ENCODE peak calls at places on chromosomes 2 and 18, in eight cellular contexts. X is HCT116, Z is GM12878, P is transverse colon, V is endothelial cell of umbilical vein, H is HL-60, Y is spleen, O is prostate gland. E is an unnamed sample.
A peak's percentile ranks its signal among the peaks of the same experiment; 100 is the strongest.

GRCh38 chr2:235940330-235940729 is 227.9 kb downstream of the GBX2 start:
- DNase-seq in X (no peak), Z (no peak), Y (peak; percentile 58), O (no peak), P (peak; percentile 21), V (no peak), H (no peak), E (no peak)

GRCh38 chr18:23977709-23978483 is 36.7 kb upstream of the TTC39C start:
- DNase-seq in V (no peak), Z (no peak), P (no peak), Y (no peak), H (no peak), X (no peak), O (no peak), E (no peak)

GRCh38 chr2:127701651-127702394 is 526 bp downstream of the SFT2D3 start:
- DNase-seq in Y (peak; percentile 97), O (peak; percentile 46), Z (peak; percentile 36), P (peak; percentile 85), V (peak; percentile 80), H (peak; percentile 61), X (peak; percentile 16), E (peak; percentile 64)

GRCh38 chr2:223900066-223900465 is 45.1 kb downstream of the WDFY1 start:
- DNase-seq in Y (no peak), V (no peak), X (no peak), Z (no peak), O (no peak), P (no peak), H (no peak), E (no peak)

GRCh38 chr2:48530033-48530804 is at the start of gene STON1:
- DNase-seq in V (peak; percentile 38), P (peak; percentile 39), O (peak; percentile 71), X (no peak), H (no peak), Y (peak; percentile 84), Z (no peak), E (peak; percentile 38)

GRCh38 chr18:62603979-62604378 is 81.2 kb downstream of the ZCCHC2 start:
- DNase-seq in H (no peak), O (no peak), Z (no peak), X (no peak), V (no peak), Y (no peak), P (no peak), E (no peak)

GRCh38 chr2:70188460-70188859 is 2.4 kb downstream of the C2orf42 start:
- DNase-seq in X (no peak), H (no peak), V (no peak), O (no peak), Z (no peak), P (no peak), Y (no peak), E (no peak)

GRCh38 chr18:14917311-14917710 is 169.3 kb downstream of the ANKRD30B start:
- DNase-seq in H (no peak), X (no peak), Z (no peak), V (no peak), Y (no peak), P (no peak), O (no peak), E (no peak)

GRCh38 chr2:197628043-197628500 is 47.3 kb downstream of the RFTN2 start:
- DNase-seq in X (no peak), Y (no peak), V (peak; percentile 9), H (no peak), O (no peak), P (no peak), Z (peak; percentile 79), E (no peak)

GRCh38 chr2:18788590-18788989 is 199.2 kb upstream of the NT5C1B start:
- DNase-seq in Y (no peak), X (no peak), O (no peak), V (peak; percentile 35), P (no peak), Z (no peak), H (no peak), E (no peak)

GRCh38 chr2:38308821-38309220 is 68.3 kb downstream of the ATL2 start:
- DNase-seq in V (no peak), X (no peak), P (no peak), Z (no peak), Y (no peak), O (no peak), H (no peak), E (no peak)

GRCh38 chr18:74114206-74114605 is 33.4 kb downstream of the FBXO15 start:
- DNase-seq in H (no peak), O (no peak), V (no peak), Z (no peak), X (no peak), Y (no peak), P (no peak), E (no peak)

GRCh38 chr2:65256088-65256487 is 28.5 kb downstream of the ACTR2 start:
- DNase-seq in P (no peak), Z (no peak), X (no peak), V (no peak), H (no peak), Y (no peak), O (no peak), E (no peak)

GRCh38 chr2:27427863-27428212 is 593 bp upstream of the NRBP1 start:
- DNase-seq in O (no peak), P (no peak), Z (no peak), H (no peak), V (no peak), X (no peak), Y (no peak), E (no peak)

GRCh38 chr2:27428978-27429541 is 629 bp downstream of the NRBP1 start:
- DNase-seq in Y (peak; percentile 97), X (peak; percentile 64), H (peak; percentile 66), Z (no peak), O (peak; percentile 75), V (peak; percentile 90), P (peak; percentile 89), E (peak; percentile 75)

GRCh38 chr2:27431395-27431794 is 3.0 kb downstream of the NRBP1 start:
- DNase-seq in Y (no peak), X (no peak), V (peak; percentile 64), O (no peak), H (no peak), Z (no peak), P (no peak), E (no peak)

GRCh38 chr2:27422958-27423357 is 5.5 kb upstream of the NRBP1 start:
- DNase-seq in V (no peak), X (no peak), P (no peak), H (no peak), Z (no peak), Y (no peak), O (no peak), E (no peak)

DNA sequence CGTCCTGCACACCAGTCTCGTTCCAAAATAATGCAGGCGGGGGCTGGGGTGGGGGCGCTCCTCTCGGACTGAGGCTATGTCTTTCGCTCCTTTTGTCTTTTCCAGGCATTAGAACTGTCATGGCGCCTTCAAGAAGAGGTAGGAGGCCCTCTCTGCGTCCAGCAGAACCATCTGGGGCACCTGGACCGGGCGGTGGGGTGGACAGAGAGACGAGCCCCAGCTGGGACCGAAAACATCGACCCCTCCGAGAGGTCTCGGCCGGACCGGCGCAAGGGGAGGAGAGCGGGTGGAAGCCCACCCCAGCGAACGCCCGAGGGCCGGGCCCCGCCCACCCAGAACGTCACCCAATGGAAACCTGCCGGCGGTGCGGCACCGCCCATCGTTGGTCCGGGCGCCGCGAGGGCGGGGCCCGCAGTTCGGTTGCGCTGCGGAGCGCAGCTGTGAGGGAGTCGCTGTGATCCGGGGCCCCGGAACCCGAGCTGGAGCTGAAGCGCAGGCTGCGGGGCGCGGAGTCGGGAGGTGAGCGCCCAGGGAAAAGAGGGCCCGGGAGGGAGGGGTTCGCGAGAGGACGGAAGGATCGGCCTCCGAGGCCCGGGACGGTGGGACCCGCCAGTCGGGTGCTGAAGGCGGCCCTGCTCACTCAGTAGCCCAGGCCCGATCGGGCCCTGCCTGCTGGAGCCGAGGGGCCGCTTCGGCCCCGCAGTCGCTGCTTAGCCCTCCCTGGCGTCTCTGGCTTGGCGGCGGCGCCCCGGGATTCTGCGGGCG is at the start of gene NRBP1:
- DNase-seq in H (peak; percentile 80), P (peak; percentile 95), Z (peak; percentile 52), V (peak; percentile 89), X (peak; percentile 76), O (peak; percentile 93), Y (peak; percentile 98), E (peak; percentile 83)
- TF ChIP-seq POLR2AphosphoS5 in H (peak; percentile 55), P (peak; percentile 95), Z (peak; percentile 86), V (peak; percentile 86), X (peak; percentile 93), O (peak; percentile 93), Y (peak; percentile 97), E (peak; percentile 73)

GRCh38 chr2:148231858-148232257 is 211.0 kb downstream of the MBD5 start:
- DNase-seq in X (no peak), V (no peak), Z (no peak), H (no peak), P (no peak), Y (no peak), O (no peak), E (no peak)

GRCh38 chr2:148237911-148238310 is 217.0 kb downstream of the MBD5 start:
- DNase-seq in Z (no peak), Y (no peak), X (no peak), P (no peak), V (no peak), H (no peak), O (no peak), E (no peak)

GRCh38 chr2:148238561-148238960 is 217.7 kb downstream of the MBD5 start:
- DNase-seq in X (no peak), H (no peak), P (no peak), O (no peak), V (no peak), Z (no peak), Y (no peak), E (no peak)

DNA sequence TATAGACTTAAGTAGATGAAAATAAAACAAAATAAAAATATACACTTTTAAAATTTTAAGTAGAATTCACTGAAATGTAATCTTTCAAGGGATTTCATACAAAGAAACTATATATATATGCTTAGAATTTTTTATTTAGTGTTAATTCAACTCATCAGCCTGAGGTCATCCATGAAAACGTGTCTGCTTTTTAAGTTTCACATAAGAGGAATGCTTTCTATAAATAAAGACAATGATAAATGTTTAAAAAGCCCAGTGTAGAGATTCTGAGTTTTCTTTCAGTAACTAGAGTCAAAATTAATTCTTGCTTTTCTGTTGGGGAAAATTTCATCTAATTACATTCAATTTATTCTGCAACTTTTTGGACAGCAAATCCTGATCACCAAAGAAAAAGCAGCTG is 213.3 kb downstream of the MBD5 start:
- DNase-seq in X (no peak), V (no peak), Z (no peak), O (no peak), P (no peak), Y (no peak), H (no peak), E (no peak)
- TF ChIP-seq POLR2AphosphoS5 in X (no peak), V (no peak), Z (no peak), O (no peak), P (no peak), Y (no peak), H (no peak), E (no peak)

DNA sequence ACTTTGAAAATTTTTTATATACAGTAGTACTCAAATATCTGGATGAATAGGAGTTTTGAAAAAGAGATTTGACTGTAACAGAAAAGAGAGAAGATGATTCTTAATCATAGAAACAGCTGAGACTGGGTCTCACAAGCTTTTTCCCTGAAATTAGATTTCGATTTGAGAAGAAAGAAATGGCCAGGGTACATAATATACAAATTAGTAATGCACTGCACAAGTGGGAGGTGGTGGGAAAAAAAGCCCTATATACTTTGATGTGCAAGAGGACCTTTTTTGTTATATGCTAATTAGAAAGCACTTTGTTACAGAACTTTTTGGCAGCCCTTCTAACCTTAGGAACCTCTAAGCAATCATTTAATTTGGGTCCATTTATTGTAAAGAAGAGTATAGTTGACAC is 62.9 kb downstream of the EML4 start:
- DNase-seq in V (no peak), O (no peak), Z (no peak), P (no peak), H (no peak), X (no peak), Y (no peak), E (no peak)
- TF ChIP-seq POLR2AphosphoS5 in V (no peak), O (no peak), Z (no peak), P (no peak), H (no peak), X (no peak), Y (no peak), E (no peak)

GRCh38 chr2:189545424-189545823 is 35.2 kb downstream of the SLC40A1 start:
- DNase-seq in Z (no peak), P (no peak), Y (no peak), O (no peak), V (no peak), X (no peak), H (no peak), E (no peak)
- TF ChIP-seq POLR2AphosphoS5 in Z (no peak), P (no peak), Y (no peak), O (peak; percentile 7), V (no peak), X (no peak), H (no peak), E (no peak)

E was measured in GM12892.